ENCODE peak calls at places on chromosomes 3 and 15, in eight cellular contexts. P, D, K, A, R, M, J and H are unnamed samples.

GRCh38 chr15:31091531-31091930 is 10.0 kb downstream of the TRPM1 start:
- DNase-seq in P (no peak), D (no peak), K (no peak), A (no peak), R (no peak), M (no peak), J (no peak), H (no peak)

GRCh38 chr15:89227425-89227824 is 6.0 kb upstream of the RLBP1 start:
- DNase-seq in P (no peak), D (no peak), K (no peak), A (no peak), R (no peak), M (no peak), J (peak; percentile 74), H (no peak)

GRCh38 chr15:74781673-74782595 is at the start of gene CSK:
- DNase-seq in P (peak; percentile 78), D (no peak), K (peak; percentile 87), A (peak; percentile 79), R (no peak), M (peak; percentile 81), J (peak; percentile 68), H (peak; percentile 91)

GRCh38 chr3:13152826-13153710 is 79.8 kb upstream of the IQSEC1 start:
- DNase-seq in P (no peak), D (peak; percentile 32), K (no peak), A (no peak), R (no peak), M (no peak), J (no peak), H (no peak)

GRCh38 chr3:4492240-4493007 is 724 bp upstream of the ITPR1 start:
- DNase-seq in P (no peak), D (peak; percentile 63), K (peak; percentile 64), A (peak; percentile 52), R (peak; percentile 55), M (peak; percentile 62), J (peak; percentile 65), H (peak; percentile 64)

GRCh38 chr15:52462806-52463360 is 65.8 kb downstream of the MYO5A start:
- DNase-seq in P (no peak), D (no peak), K (no peak), A (no peak), R (no peak), M (no peak), J (no peak), H (no peak)

GRCh38 chr15:44541282-44541958 is 4.5 kb downstream of the EIF3J start:
- DNase-seq in P (no peak), D (no peak), K (no peak), A (no peak), R (no peak), M (no peak), J (no peak), H (no peak)

GRCh38 chr3:172846706-172847105 is 96.2 kb downstream of the ECT2 start:
- DNase-seq in P (no peak), D (no peak), K (no peak), A (no peak), R (no peak), M (no peak), J (no peak), H (no peak)

GRCh38 chr15:43911235-43911661 is 84.4 kb downstream of the WDR76 start:
- DNase-seq in P (no peak), D (peak; percentile 77), K (no peak), A (no peak), R (peak; percentile 25), M (no peak), J (peak; percentile 81), H (no peak)

GRCh38 chr15:80706161-80706560 is 11.1 kb downstream of the ABHD17C start:
- DNase-seq in P (no peak), D (no peak), K (no peak), A (no peak), R (no peak), M (no peak), J (no peak), H (no peak)

GRCh38 chr15:63408514-63408913 is 26.9 kb upstream of the CA12 start:
- DNase-seq in P (no peak), D (no peak), K (no peak), A (no peak), R (no peak), M (no peak), J (no peak), H (no peak)

GRCh38 chr3:49173116-49173791 is 1.9 kb downstream of the KLHDC8B start:
- DNase-seq in P (no peak), D (no peak), K (peak; percentile 86), A (peak; percentile 49), R (no peak), M (peak; percentile 36), J (peak; percentile 59), H (peak; percentile 86)

GRCh38 chr3:125150525-125151436 is 61.8 kb downstream of the SLC12A8 start:
- DNase-seq in P (no peak), D (no peak), K (no peak), A (peak; percentile 40), R (no peak), M (peak; percentile 58), J (peak; percentile 72), H (peak; percentile 73)

GRCh38 chr3:31254483-31254882 is 278.2 kb upstream of the STT3B start:
- DNase-seq in P (no peak), D (no peak), K (no peak), A (no peak), R (no peak), M (no peak), J (no peak), H (no peak)

DNA sequence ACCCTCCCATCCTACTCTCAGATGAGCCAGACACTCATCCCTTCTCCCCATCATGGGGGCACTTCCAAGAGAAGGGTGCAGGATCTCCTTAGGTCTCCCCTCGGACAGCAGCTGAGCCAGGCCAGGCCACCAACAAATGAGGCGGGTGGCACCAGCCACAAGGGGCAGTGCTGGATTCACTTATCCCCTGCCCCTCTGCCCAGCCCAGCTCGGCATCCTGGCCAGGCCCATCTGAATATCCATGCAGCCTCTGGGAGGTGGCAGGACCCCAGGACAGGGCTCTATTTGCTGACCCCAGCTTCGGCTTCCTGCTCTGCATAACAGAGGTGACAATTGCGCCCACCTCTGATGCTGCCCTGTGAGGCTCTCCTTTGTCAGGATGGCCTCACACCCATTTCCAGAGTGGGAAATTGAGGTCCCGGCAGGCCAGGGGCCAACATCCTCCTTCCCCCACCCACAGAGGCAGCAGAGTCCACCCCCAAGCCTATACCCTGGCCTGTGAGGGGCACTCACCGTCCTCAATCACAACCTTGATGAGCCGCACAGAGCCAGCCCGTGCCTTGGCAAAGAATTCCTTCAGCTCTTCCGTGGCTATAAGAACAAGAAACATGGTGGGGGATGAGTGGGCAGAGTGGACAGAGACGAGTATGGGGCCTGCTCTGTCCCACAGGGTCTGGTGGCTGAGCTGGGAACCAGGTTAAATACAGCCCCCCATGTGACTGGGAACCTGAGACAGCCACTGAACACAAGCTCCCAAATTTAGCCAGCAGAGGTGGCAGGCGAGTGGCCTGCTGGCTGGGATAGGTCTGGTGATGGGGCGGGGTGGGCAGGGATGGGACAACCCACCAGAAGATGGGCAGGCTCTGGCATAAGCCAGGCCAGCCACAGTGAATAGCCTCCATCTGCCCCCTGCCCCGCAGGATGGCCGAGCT is 4.2 kb downstream of the TWF2 start:
- DNase-seq in P (no peak), D (no peak), K (peak; percentile 31), A (no peak), R (no peak), M (no peak), J (no peak), H (no peak)
- TF ChIP-seq POLR2A in P (no peak), D (no peak), K (no peak), A (no peak), R (no peak), M (no peak), J (no peak), H (no peak)

GRCh38 chr15:68228143-68228970 is 1.2 kb downstream of the CLN6 start:
- DNase-seq in P (no peak), D (peak; percentile 56), K (no peak), A (no peak), R (no peak), M (no peak), J (no peak), H (peak; percentile 56)

GRCh38 chr15:68229386-68230156 is at the start of gene CLN6:
- DNase-seq in P (peak; percentile 87), D (peak; percentile 88), K (peak; percentile 87), A (peak; percentile 81), R (peak; percentile 60), M (peak; percentile 87), J (peak; percentile 87), H (peak; percentile 91)

GRCh38 chr15:68230157-68231100 is 901 bp upstream of the CLN6 start:
- DNase-seq in P (no peak), D (peak; percentile 69), K (no peak), A (peak; percentile 34), R (no peak), M (peak; percentile 30), J (peak; percentile 36), H (peak; percentile 35)

GRCh38 chr15:68227806-68228142 is 1.8 kb downstream of the CLN6 start:
- DNase-seq in P (no peak), D (peak; percentile 46), K (no peak), A (no peak), R (no peak), M (no peak), J (no peak), H (peak; percentile 29)

GRCh38 chr15:68228971-68229385 is 550 bp downstream of the CLN6 start:
- DNase-seq in P (no peak), D (peak; percentile 77), K (no peak), A (no peak), R (no peak), M (no peak), J (no peak), H (peak; percentile 68)
- TF ChIP-seq POLR2A in P (no peak), D (no peak), K (no peak), A (no peak), R (no peak), M (no peak), J (no peak), H (no peak)

DNA sequence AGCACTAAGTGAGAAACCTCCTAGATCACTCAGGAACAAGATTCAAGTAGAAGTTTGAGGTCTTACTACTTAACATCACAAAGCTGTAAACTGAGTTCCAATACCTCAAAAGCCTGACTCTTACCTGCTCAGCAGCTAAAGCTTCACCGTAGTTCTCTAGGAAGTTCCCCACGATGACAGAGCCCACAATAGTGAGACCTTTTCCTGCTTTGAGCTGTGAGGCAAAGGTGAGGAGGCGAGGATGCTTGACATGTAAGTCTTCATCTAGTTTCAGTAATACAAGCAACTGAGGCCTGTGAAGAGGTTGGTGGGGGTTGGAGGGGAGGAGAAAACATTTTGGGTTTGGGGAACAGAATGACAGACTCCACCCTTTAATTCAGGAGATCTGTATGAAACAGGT is 15.7 kb downstream of the EMC4 start:
- DNase-seq in P (no peak), D (no peak), K (no peak), A (no peak), R (no peak), M (no peak), J (no peak), H (no peak)
- TF ChIP-seq POLR2A in P (no peak), D (no peak), K (no peak), A (no peak), R (no peak), M (no peak), J (no peak), H (no peak)

DNA sequence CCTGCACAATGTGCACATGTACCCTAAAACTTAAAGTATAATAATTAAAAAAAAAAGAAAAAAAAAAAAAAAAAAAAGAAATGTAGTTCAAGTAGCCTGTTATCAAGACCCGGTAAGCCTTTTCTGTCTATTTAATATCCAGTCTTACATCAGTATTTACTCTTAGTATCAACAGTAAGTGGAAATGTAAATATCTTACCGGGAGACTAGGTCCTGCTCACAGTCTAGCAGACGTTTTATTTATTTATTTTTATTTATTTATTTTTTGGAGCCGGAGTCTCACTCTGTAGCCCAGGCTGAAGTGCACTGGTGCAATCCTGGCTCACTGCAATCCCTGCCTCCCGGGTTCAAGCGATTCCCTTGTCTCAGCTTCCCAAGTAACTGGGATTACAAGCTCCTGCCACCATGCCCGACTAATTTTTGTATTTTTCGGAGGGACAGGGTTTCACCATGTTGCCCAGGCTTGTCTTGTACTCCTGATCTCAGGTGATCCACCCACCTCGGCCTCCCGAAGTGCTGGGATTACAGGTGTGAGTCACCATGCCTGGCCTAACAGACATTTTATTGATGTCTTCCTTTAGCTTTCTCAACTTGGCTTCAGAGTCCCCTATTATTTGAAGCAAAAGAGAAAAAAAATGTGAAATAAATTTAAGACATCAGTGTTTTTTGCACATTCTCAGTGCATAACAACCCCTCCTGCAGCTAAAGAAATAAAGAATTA is 19.9 kb downstream of the C2CD4B start:
- DNase-seq in P (no peak), D (no peak), K (no peak), A (no peak), R (no peak), M (no peak), J (no peak), H (no peak)
- TF ChIP-seq POLR2A in P (no peak), D (no peak), K (no peak), A (no peak), R (no peak), M (no peak), J (no peak), H (no peak)